ENCODE peak calls at places on chromosomes 1 and 21, in four cellular contexts. One of them, this sample, is unnamed. For H3K36me3 and H3K4me1, the result is how much of the 10 kb centered on the place peaks cover.

GRCh38 chr1:152912900-152913299 is 4.6 kb downstream of the IVL start:
- DNase-seq in IMR-90: no peak
- DNase-seq in CD4-positive, alpha-beta memory T cell: no peak
- DNase-seq in CD4-positive, CD25-positive, alpha-beta regulatory T cell: no peak
- DNase-seq in this sample: no peak

GRCh38 chr1:190849346-190849745 is 371.7 kb upstream of the BRINP3 start:
- DNase-seq in CD4-positive, CD25-positive, alpha-beta regulatory T cell: no peak
- DNase-seq in CD4-positive, alpha-beta memory T cell: no peak
- DNase-seq in IMR-90: no peak
- DNase-seq in this sample: no peak

GRCh38 chr1:194813109-194813508 is 1626.7 kb upstream of the B3GALT2 start:
- DNase-seq in IMR-90: no peak
- DNase-seq in CD4-positive, alpha-beta memory T cell: no peak
- DNase-seq in CD4-positive, CD25-positive, alpha-beta regulatory T cell: no peak
- DNase-seq in this sample: no peak

GRCh38 chr1:207883104-207883651 is 27.7 kb downstream of the CD34 start:
- DNase-seq in CD4-positive, CD25-positive, alpha-beta regulatory T cell: peak
- DNase-seq in CD4-positive, alpha-beta memory T cell: peak
- DNase-seq in IMR-90: no peak
- DNase-seq in this sample: no peak

GRCh38 chr21:25369524-25370300 is 237.6 kb downstream of the MRPL39 start:
- DNase-seq in CD4-positive, CD25-positive, alpha-beta regulatory T cell: no peak
- DNase-seq in CD4-positive, alpha-beta memory T cell: no peak
- DNase-seq in IMR-90: peak
- DNase-seq in this sample: no peak

GRCh38 chr1:227924168-227924837 is 23.4 kb downstream of the WNT9A start:
- DNase-seq in CD4-positive, CD25-positive, alpha-beta regulatory T cell: no peak
- DNase-seq in IMR-90: no peak
- DNase-seq in CD4-positive, alpha-beta memory T cell: no peak
- DNase-seq in this sample: no peak

GRCh38 chr1:194693244-194693643 is 1506.8 kb upstream of the B3GALT2 start:
- DNase-seq in CD4-positive, alpha-beta memory T cell: no peak
- DNase-seq in CD4-positive, CD25-positive, alpha-beta regulatory T cell: no peak
- DNase-seq in IMR-90: no peak
- DNase-seq in this sample: no peak

GRCh38 chr21:35268261-35268660 is 219.2 kb upstream of the RUNX1 start:
- DNase-seq in CD4-positive, alpha-beta memory T cell: no peak
- DNase-seq in IMR-90: no peak
- DNase-seq in CD4-positive, CD25-positive, alpha-beta regulatory T cell: no peak
- DNase-seq in this sample: no peak

GRCh38 chr21:36027352-36027751 is 33.0 kb downstream of the SETD4 start:
- DNase-seq in CD4-positive, alpha-beta memory T cell: no peak
- DNase-seq in IMR-90: peak
- DNase-seq in CD4-positive, CD25-positive, alpha-beta regulatory T cell: no peak
- DNase-seq in this sample: no peak

GRCh38 chr21:39105341-39105765 is 77.9 kb downstream of the PSMG1 start:
- DNase-seq in CD4-positive, alpha-beta memory T cell: no peak
- DNase-seq in CD4-positive, CD25-positive, alpha-beta regulatory T cell: no peak
- DNase-seq in IMR-90: peak
- DNase-seq in this sample: no peak

GRCh38 chr1:47229031-47229831 is 2.8 kb downstream of the TAL1 start:
- DNase-seq in CD4-positive, CD25-positive, alpha-beta regulatory T cell: no peak
- DNase-seq in IMR-90: no peak
- DNase-seq in CD4-positive, alpha-beta memory T cell: no peak
- DNase-seq in this sample: peak

GRCh38 chr1:12114340-12114683 is 51.2 kb downstream of the TNFRSF8 start:
- DNase-seq in IMR-90: no peak
- DNase-seq in CD4-positive, alpha-beta memory T cell: no peak
- DNase-seq in CD4-positive, CD25-positive, alpha-beta regulatory T cell: no peak
- DNase-seq in this sample: no peak

GRCh38 chr1:209580577-209580976 is 2.9 kb upstream of the CAMK1G start:
- DNase-seq in CD4-positive, alpha-beta memory T cell: no peak
- DNase-seq in IMR-90: peak
- DNase-seq in CD4-positive, CD25-positive, alpha-beta regulatory T cell: no peak
- DNase-seq in this sample: no peak

GRCh38 chr1:226648421-226648820 is 90.7 kb downstream of the ITPKB start:
- DNase-seq in CD4-positive, CD25-positive, alpha-beta regulatory T cell: no peak
- DNase-seq in IMR-90: no peak
- DNase-seq in CD4-positive, alpha-beta memory T cell: no peak
- DNase-seq in this sample: no peak

GRCh38 chr1:195195423-195196057 is 1412.7 kb downstream of the KCNT2 start:
- DNase-seq in CD4-positive, alpha-beta memory T cell: peak
- DNase-seq in CD4-positive, CD25-positive, alpha-beta regulatory T cell: peak
- DNase-seq in IMR-90: no peak
- DNase-seq in this sample: no peak

GRCh38 chr1:48775817-48776399 is 783 bp downstream of the BEND5 start:
- DNase-seq in IMR-90: no peak
- DNase-seq in CD4-positive, CD25-positive, alpha-beta regulatory T cell: no peak
- DNase-seq in CD4-positive, alpha-beta memory T cell: no peak
- DNase-seq in this sample: no peak

GRCh38 chr1:2874207-2875165 is 73.0 kb upstream of the TTC34 start:
- DNase-seq in IMR-90: no peak
- DNase-seq in CD4-positive, alpha-beta memory T cell: no peak
- DNase-seq in CD4-positive, CD25-positive, alpha-beta regulatory T cell: no peak
- DNase-seq in this sample: no peak

GRCh38 chr1:7373936-7374760 is 396.9 kb upstream of the VAMP3 start:
- DNase-seq in CD4-positive, alpha-beta memory T cell: no peak
- DNase-seq in IMR-90: peak
- DNase-seq in CD4-positive, CD25-positive, alpha-beta regulatory T cell: no peak
- DNase-seq in this sample: no peak

GRCh38 chr1:177897601-177898376 is 72.1 kb downstream of the SEC16B start:
- DNase-seq in CD4-positive, alpha-beta memory T cell: no peak
- DNase-seq in CD4-positive, CD25-positive, alpha-beta regulatory T cell: no peak
- DNase-seq in IMR-90: no peak
- DNase-seq in this sample: no peak

GRCh38 chr1:17070163-17070525 is 16.3 kb upstream of the SDHB start:
- DNase-seq in CD4-positive, alpha-beta memory T cell: no peak
- DNase-seq in CD4-positive, CD25-positive, alpha-beta regulatory T cell: no peak
- DNase-seq in IMR-90: no peak
- DNase-seq in this sample: no peak

GRCh38 chr1:31517301-31517700 is 59.0 kb upstream of the TINAGL1 start:
- DNase-seq in CD4-positive, alpha-beta memory T cell: no peak
- DNase-seq in IMR-90: no peak
- DNase-seq in CD4-positive, CD25-positive, alpha-beta regulatory T cell: no peak
- DNase-seq in this sample: no peak

GRCh38 chr1:205977348-205978014 is 25.7 kb downstream of the RAB7B start:
- DNase-seq in IMR-90: peak
- DNase-seq in CD4-positive, CD25-positive, alpha-beta regulatory T cell: peak
- DNase-seq in CD4-positive, alpha-beta memory T cell: peak
- DNase-seq in this sample: peak

GRCh38 chr1:202551683-202552082 is 158.6 kb downstream of the SYT2 start:
- DNase-seq in CD4-positive, CD25-positive, alpha-beta regulatory T cell: no peak
- DNase-seq in IMR-90: no peak
- DNase-seq in CD4-positive, alpha-beta memory T cell: no peak
- DNase-seq in this sample: no peak

GRCh38 chr1:22208265-22208972 is 65.5 kb upstream of the WNT4 start:
- DNase-seq in IMR-90: no peak
- DNase-seq in CD4-positive, alpha-beta memory T cell: no peak
- DNase-seq in CD4-positive, CD25-positive, alpha-beta regulatory T cell: no peak
- DNase-seq in this sample: no peak

GRCh38 chr1:150233359-150234308 is 2.3 kb downstream of the ANP32E start:
- DNase-seq in CD4-positive, alpha-beta memory T cell: peak
- DNase-seq in IMR-90: peak
- DNase-seq in CD4-positive, CD25-positive, alpha-beta regulatory T cell: peak
- DNase-seq in this sample: peak

GRCh38 chr1:2148691-2149090 is 45.9 kb downstream of the FAAP20 start:
- DNase-seq in CD4-positive, alpha-beta memory T cell: peak
- DNase-seq in CD4-positive, CD25-positive, alpha-beta regulatory T cell: peak
- DNase-seq in IMR-90: no peak
- DNase-seq in this sample: no peak

GRCh38 chr1:207789792-207790787 is 38.2 kb downstream of the CD46 start:
- DNase-seq in CD4-positive, alpha-beta memory T cell: no peak
- DNase-seq in IMR-90: peak
- DNase-seq in CD4-positive, CD25-positive, alpha-beta regulatory T cell: no peak
- DNase-seq in this sample: peak

GRCh38 chr1:27099154-27099903 is 55.6 kb downstream of the SLC9A1 start:
- DNase-seq in CD4-positive, CD25-positive, alpha-beta regulatory T cell: no peak
- DNase-seq in IMR-90: peak
- DNase-seq in CD4-positive, alpha-beta memory T cell: no peak
- DNase-seq in this sample: no peak

DNA sequence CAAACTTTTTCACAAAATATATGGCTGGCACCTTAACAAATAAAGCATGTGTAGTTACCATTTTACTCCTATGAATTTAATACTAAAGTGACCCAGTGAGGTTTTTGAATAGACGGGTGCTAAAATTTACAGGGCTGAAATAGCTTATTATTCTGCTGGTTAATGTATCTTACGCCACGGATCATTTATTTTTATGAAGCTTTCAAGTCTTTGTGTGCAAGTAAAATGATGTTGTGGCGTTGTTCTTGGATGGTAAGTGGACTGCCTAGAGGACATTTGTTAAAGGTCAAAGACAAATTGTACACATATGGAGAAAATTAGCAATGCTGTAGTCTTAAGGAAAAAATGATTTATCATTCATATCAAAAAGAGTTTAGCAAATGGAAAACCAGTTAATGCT is 22.8 kb downstream of the INSL5 start:
- DNase-seq in IMR-90: no peak
- DNase-seq in CD4-positive, alpha-beta memory T cell: no peak
- DNase-seq in CD4-positive, CD25-positive, alpha-beta regulatory T cell: no peak
- DNase-seq in this sample: no peak
- H3K4me3 ChIP-seq in IMR-90: no peak
- H3K4me3 ChIP-seq in CD4-positive, alpha-beta memory T cell: no peak
- H3K4me3 ChIP-seq in CD4-positive, CD25-positive, alpha-beta regulatory T cell: no peak
- H3K4me3 ChIP-seq in this sample: no peak

DNA sequence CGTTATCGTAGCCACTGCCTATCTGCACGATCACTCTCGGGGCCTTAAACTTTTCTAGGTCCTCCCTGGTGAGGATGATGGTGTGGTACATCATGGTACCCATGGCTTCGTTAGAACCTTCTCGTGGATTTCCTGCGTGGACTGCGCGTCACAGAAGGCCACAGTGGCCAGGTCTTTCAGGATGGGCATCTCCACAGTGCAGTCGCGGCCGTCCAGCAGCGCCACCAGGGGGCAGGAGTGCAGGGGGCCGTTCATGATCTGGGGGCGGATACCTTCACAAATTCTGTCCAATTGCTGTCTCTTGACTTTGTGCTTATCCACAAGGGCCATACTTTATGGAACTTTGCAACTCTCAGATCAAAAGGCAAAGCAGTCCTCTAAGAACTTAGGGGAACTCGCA is 69.6 kb downstream of the WLS start:
- DNase-seq in CD4-positive, alpha-beta memory T cell: no peak
- DNase-seq in IMR-90: no peak
- DNase-seq in CD4-positive, CD25-positive, alpha-beta regulatory T cell: no peak
- DNase-seq in this sample: no peak
- H3K36me3 ChIP-seq in CD4-positive, alpha-beta memory T cell: under half
- H3K36me3 ChIP-seq in IMR-90: under half
- H3K36me3 ChIP-seq in CD4-positive, CD25-positive, alpha-beta regulatory T cell: under half
- H3K36me3 ChIP-seq in this sample: under half

DNA sequence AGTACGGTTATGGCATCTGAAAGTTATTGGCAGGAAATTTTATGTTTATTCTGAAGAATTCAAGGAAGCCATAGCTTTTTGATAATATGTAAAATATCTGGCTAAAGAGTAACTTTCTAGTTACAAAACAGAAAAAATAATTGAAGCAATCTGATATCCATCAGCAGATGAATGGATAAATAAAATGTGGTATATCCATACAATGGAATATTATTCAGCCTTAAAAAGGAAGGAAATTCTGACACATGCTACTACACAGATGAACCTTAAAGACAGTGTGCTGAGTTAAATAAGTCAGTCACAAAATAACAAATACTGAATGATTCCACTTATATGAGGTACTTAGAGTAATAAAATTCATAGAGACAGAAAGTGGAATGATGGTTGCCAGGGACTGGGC is 25.0 kb upstream of the HIVEP3 start:
- DNase-seq in CD4-positive, alpha-beta memory T cell: no peak
- DNase-seq in IMR-90: no peak
- DNase-seq in CD4-positive, CD25-positive, alpha-beta regulatory T cell: no peak
- DNase-seq in this sample: no peak
- H3K4me1 ChIP-seq in CD4-positive, alpha-beta memory T cell: under half
- H3K4me1 ChIP-seq in IMR-90: under half
- H3K4me1 ChIP-seq in CD4-positive, CD25-positive, alpha-beta regulatory T cell: under half
- H3K4me1 ChIP-seq in this sample: under half

DNA sequence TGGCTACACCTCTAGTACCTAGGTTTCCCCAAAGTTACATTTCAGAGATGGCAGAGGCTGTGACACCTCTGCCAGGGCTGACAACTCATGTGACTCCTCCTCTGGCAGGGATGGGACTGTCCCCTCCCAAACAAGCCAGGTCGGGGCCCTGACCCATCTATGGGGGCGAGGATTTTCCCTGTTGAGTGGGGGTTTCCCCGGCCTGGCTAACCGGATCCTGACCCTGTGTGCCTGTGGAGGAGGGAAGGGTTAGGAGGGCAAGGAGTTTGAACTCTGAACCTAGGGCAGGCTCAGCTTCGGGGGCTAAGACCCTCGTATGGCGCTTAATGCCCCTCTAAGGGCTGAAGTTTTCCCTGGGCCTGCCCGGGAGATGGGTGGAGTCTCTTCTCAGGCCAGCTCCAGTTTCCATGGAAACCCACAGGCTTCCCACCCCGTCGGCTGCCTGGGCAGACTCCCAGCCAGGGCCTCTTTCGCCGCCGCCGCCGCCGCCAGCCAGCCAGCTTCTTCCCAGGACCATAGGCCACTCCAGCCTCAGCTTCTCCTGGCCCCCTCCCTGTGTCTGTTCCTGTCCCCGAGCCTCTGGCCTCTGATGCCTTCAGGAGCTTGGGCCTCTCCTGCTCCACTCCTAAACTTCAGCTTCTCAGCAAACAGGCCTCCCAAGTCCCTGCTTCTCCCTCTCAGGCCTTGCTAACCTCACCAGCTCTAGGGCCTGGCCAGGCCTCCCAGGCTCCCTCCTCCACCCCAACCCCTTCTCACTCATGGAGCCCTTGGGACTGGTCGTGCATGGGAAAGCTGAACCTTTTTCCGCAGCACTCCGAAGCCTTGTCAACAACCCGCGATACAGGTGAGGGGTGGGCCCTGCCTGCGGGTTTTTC is at the start of gene BTBD19:
- DNase-seq in IMR-90: peak
- DNase-seq in CD4-positive, alpha-beta memory T cell: peak
- DNase-seq in CD4-positive, CD25-positive, alpha-beta regulatory T cell: peak
- DNase-seq in this sample: peak
- H3K4me3 ChIP-seq in IMR-90: peak
- H3K4me3 ChIP-seq in CD4-positive, alpha-beta memory T cell: peak
- H3K4me3 ChIP-seq in CD4-positive, CD25-positive, alpha-beta regulatory T cell: peak
- H3K4me3 ChIP-seq in this sample: no peak

GRCh38 chr1:154774175-154774855 is 95.8 kb downstream of the KCNN3 start:
- DNase-seq in CD4-positive, CD25-positive, alpha-beta regulatory T cell: no peak
- DNase-seq in IMR-90: no peak
- DNase-seq in CD4-positive, alpha-beta memory T cell: no peak
- DNase-seq in this sample: no peak
- H3K36me3 ChIP-seq in CD4-positive, CD25-positive, alpha-beta regulatory T cell: under half
- H3K36me3 ChIP-seq in IMR-90: under half
- H3K36me3 ChIP-seq in CD4-positive, alpha-beta memory T cell: under half
- H3K36me3 ChIP-seq in this sample: under half

DNA sequence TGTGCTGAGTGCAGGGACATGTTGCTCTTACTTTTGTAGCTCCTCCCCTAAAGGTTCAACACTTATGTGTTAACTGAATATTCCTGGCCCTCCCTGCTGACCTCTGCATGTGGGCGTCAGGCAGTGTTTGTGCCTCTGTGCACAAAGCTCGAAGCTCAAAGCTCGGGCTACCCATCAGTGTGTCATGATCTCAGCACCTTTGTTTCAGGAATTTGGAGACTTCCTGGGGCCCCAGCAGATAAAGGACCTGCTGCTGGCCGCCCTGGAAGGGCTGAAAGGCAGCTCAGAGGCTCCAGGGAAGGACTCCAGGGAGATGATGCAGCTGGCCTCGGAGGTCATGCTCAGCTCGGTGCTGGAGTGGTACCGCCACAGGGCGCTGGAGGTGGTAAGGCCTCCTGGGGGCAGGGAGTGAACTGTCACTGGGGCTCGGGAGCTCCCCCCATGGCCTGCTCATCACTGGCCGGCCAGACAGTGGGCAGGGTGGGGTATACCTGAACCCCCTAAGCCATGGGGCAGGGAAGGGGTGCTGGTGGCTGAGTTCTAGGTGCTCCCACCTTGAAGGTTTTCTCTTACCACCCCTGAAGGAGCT is 36.5 kb upstream of the TTC4 start:
- DNase-seq in IMR-90: no peak
- DNase-seq in CD4-positive, CD25-positive, alpha-beta regulatory T cell: no peak
- DNase-seq in CD4-positive, alpha-beta memory T cell: no peak
- DNase-seq in this sample: no peak
- H3K4me1 ChIP-seq in IMR-90: under half
- H3K4me1 ChIP-seq in CD4-positive, CD25-positive, alpha-beta regulatory T cell: under half
- H3K4me1 ChIP-seq in CD4-positive, alpha-beta memory T cell: under half
- H3K4me1 ChIP-seq in this sample: under half

This sample was measured in HAP-1.